ENCODE peak calls at places on chromosome 14, in five cellular contexts. D, A, P, L and H are unnamed samples.

GRCh38 chr14:28142400-28143015 is 624.1 kb upstream of the FOXG1 start:
- DNase-seq in P (no peak), L (no peak), D (no peak), A (no peak), H (no peak)

GRCh38 chr14:71658261-71658860 is 273.9 kb upstream of the RGS6 start:
- DNase-seq in L (no peak), D (peak), A (no peak), P (no peak), H (no peak)

GRCh38 chr14:28398501-28398900 is 368.1 kb upstream of the FOXG1 start:
- DNase-seq in A (no peak), L (no peak), P (no peak), D (no peak), H (no peak)

GRCh38 chr14:60723218-60724079 is 702 bp downstream of the SIX4 start:
- DNase-seq in A (peak), P (peak), D (peak), L (peak), H (peak)

GRCh38 chr14:52018252-52018651 is 28.9 kb downstream of the RTRAF start:
- DNase-seq in D (no peak), P (no peak), A (no peak), L (no peak), H (peak)

GRCh38 chr14:23694085-23694975 is 58.2 kb downstream of the DHRS2 start:
- DNase-seq in A (no peak), P (no peak), D (peak), L (no peak), H (no peak)

GRCh38 chr14:100116134-100116533 is 43.3 kb downstream of the DEGS2 start:
- DNase-seq in A (no peak), D (no peak), P (peak), L (no peak), H (no peak)

GRCh38 chr14:103001651-103002396 is 55.5 kb downstream of the CDC42BPB start:
- DNase-seq in D (no peak), A (no peak), P (no peak), L (no peak), H (no peak)

GRCh38 chr14:92914087-92914656 is 8.8 kb upstream of the CHGA start:
- DNase-seq in L (no peak), D (peak), A (no peak), P (no peak), H (no peak)

GRCh38 chr14:22821193-22822016 is 6.2 kb upstream of the SLC7A7 start:
- DNase-seq in A (no peak), P (no peak), D (no peak), L (no peak), H (no peak)

GRCh38 chr14:31229638-31230229 is 22.1 kb upstream of the HECTD1 start:
- DNase-seq in D (peak), P (peak), A (peak), L (no peak), H (peak)

GRCh38 chr14:70594461-70594860 is 6.0 kb downstream of the MED6 start:
- DNase-seq in D (no peak), P (no peak), L (no peak), A (no peak), H (no peak)

GRCh38 chr14:102138535-102138934 is 1.2 kb upstream of the WDR20 start:
- DNase-seq in L (no peak), P (no peak), D (no peak), A (no peak), H (no peak)

GRCh38 chr14:49939884-49940510 is 47.1 kb downstream of the ARF6 start:
- DNase-seq in P (no peak), D (no peak), A (no peak), L (no peak), H (no peak)

GRCh38 chr14:99542566-99542965 is 61.4 kb downstream of the CCNK start:
- DNase-seq in P (no peak), L (no peak), D (no peak), A (no peak), H (no peak)

GRCh38 chr14:75373616-75374015 is 54.2 kb upstream of the JDP2 start:
- DNase-seq in A (no peak), L (no peak), D (no peak), P (no peak), H (no peak)

GRCh38 chr14:104707629-104708595 is 16.1 kb upstream of the ADSS1 start:
- DNase-seq in P (no peak), A (no peak), D (no peak), L (no peak), H (no peak)

GRCh38 chr14:74954232-74954946 is 1.0 kb downstream of the PGF start:
- DNase-seq in A (no peak), P (peak), L (no peak), D (no peak), H (no peak)

GRCh38 chr14:32444262-32444661 is 115.2 kb downstream of the AKAP6 start:
- DNase-seq in P (no peak), L (no peak), D (no peak), A (no peak), H (no peak)

GRCh38 chr14:60805881-60806569 is 71.5 kb downstream of the MNAT1 start:
- DNase-seq in P (no peak), A (no peak), D (peak), L (no peak), H (peak)

GRCh38 chr14:32620724-32621123 is 291.6 kb downstream of the AKAP6 start:
- DNase-seq in P (no peak), L (no peak), D (peak), A (no peak), H (no peak)

GRCh38 chr14:88452231-88452630 is 66.8 kb downstream of the SPATA7 start:
- DNase-seq in P (no peak), A (no peak), L (no peak), D (no peak), H (no peak)

GRCh38 chr14:74620497-74620921 is 8.5 kb upstream of the LTBP2 start:
- DNase-seq in D (peak), A (no peak), P (no peak), L (no peak), H (peak)

GRCh38 chr14:32230695-32231280 is 27.7 kb upstream of the RNU6-8 start:
- DNase-seq in L (no peak), A (no peak), D (peak), P (no peak), H (peak)

GRCh38 chr14:51210594-51210993 is 29.5 kb upstream of the TMX1 start:
- DNase-seq in D (no peak), P (no peak), L (no peak), A (no peak), H (no peak)

GRCh38 chr14:28308727-28309126 is 457.9 kb upstream of the FOXG1 start:
- DNase-seq in L (no peak), A (no peak), P (no peak), D (no peak), H (no peak)

GRCh38 chr14:80213602-80214001 is 2.3 kb upstream of the DIO2 start:
- DNase-seq in P (no peak), L (no peak), A (peak), D (peak), H (peak)

GRCh38 chr14:53391631-53392030 is 238.5 kb upstream of the DDHD1 start:
- DNase-seq in L (no peak), D (peak), A (no peak), P (no peak), H (peak)

GRCh38 chr14:71460091-71460490 is 472.1 kb upstream of the RGS6 start:
- DNase-seq in A (no peak), P (no peak), D (no peak), L (no peak), H (no peak)

GRCh38 chr14:104389326-104390220 is 190.0 kb upstream of the C14orf180 start:
- DNase-seq in D (no peak), A (peak), P (peak), L (no peak), H (no peak)

GRCh38 chr14:102235275-102235897 is 69.6 kb downstream of the MOK start:
- DNase-seq in L (no peak), D (peak), A (peak), P (peak), H (peak)

GRCh38 chr14:100764716-100765115 is 38.0 kb downstream of the DLK1 start:
- DNase-seq in A (no peak), P (peak), D (no peak), L (no peak), H (no peak)

GRCh38 chr14:29800961-29801360 is 126.7 kb downstream of the PRKD1 start:
- DNase-seq in P (no peak), A (no peak), D (no peak), L (no peak), H (no peak)
- TF ChIP-seq CTCF in P (no peak), A (no peak), D (no peak), L (no peak), H (peak)

DNA sequence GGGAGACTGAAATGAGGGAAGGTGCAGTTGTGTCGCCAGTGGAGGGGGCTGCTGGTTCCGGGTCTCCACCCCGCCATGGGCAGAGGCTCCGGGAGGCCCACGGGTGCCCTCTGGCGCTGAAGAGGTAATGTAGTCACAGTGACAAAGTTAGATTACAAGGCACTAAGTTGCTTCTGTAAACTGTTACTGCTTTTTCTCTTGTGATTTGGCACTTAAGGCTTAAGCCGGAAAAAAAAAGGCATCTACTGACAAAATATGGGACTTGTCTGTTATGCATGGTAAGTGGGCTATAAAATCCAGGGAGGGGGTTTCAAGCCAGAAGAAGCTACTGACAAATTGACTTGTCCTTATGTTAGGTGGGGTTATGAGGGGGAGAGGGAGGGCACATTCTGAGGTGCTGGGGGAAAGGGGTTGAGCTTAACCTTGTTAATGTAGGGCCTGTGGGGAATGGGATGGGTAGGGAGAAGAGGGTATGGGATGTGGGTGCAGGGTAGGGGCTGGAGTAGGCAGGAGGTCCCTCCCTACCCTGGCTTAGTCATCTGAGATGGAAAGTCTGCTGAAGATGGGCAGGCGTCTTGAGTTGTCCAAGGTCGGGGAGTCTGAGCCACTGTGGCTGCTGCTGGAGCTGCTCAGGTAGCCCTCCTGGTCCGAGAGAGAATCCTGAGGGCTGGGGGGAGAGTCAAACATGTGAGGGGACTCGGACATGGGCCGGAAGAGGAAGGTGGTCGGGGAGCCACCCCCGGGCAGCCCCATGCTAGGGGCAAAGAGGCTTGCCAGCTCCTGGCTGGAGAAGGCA is 3.7 kb downstream of the ZFP36L1 start:
- DNase-seq in L (peak), D (peak), A (peak), P (peak), H (peak)
- TF ChIP-seq CTCF in L (peak), D (peak), A (peak), P (peak), H (peak)

GRCh38 chr14:65034021-65034420 is 47.3 kb downstream of the FNTB start:
- DNase-seq in D (no peak), L (no peak), A (no peak), P (no peak), H (no peak)
- TF ChIP-seq CTCF in D (no peak), L (no peak), A (no peak), P (no peak), H (no peak)

DNA sequence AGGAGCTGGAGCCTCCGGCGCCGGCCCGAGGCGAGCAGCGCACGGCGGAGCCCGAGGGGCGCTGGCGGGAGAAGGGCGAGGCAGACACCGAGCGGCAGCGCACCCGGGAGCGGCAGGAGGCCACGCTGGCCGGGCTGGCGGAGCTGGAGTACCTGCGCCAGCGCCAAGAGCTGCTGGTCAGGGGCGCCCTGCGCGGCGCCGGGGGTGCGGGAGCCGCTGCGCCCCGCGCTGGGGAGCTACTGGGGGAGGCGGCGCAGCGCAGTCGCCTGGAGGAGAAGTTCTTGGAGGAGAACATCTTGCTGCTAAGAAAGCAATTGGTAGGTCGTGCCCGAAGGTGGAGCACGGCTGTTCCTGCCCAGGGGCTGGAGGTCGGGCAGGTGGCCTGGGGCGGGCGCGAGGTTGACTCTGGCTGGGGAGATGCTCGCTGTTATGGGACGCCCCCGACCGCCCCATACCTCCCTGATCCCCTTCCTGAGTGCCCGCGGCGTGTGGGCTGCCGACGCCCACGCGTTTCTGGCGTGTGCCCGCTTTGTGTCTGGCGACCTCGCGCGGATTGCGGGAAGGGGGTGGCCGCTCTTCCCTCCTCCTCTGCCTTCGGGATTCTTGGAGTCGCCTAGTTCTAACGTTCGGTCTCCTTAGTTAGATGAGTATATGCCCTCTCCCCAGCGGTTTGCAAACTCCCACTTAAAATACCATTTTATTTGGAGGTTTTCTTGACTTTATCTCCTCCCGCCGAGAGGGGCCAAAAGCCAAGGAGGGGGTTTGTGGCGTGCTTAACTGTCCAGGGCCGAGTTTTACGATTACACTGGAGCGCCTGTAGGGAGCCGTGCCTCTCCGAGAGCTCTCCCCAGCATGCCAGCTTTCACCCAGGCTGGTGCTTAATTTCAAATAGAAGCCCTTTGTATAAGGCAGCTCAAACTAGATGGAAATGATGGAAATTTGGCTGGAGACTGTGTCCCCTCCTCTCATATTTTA is 756 bp downstream of the DACT1 start:
- DNase-seq in A (no peak), L (peak), P (peak), D (peak), H (peak)
- TF ChIP-seq CTCF in A (no peak), L (no peak), P (no peak), D (no peak), H (no peak)

DNA sequence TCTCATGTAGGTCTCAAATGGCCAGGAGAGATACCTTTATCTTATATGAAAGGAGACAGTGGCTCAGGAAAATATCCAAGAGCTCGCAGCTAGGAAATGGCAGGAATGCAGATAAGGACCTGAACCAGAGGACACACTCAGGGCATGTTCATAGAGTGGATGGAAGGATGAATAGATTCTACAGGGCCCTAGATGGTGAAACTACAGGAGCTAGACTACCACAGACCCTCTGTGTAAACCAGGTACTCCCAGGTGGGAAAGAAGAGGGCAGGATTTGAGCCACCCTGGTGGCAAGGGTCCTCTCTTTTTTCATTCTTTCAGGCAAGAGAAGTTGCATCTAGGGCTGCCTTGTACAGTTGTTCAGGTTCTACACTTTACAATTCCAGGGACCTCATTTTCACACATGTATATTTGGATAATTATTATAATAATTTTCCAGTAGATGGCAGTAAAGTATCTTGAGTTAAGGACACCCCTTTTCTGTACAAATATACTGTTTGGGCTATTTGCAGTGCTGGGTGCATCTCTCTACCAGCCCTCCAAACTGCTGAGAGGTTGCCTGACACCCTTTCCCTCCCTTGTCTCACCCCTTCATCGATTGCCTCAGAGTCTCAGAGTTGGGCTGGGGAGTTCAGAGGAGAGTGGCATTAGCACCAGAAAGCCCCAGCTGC is 10.5 kb upstream of the ZDHHC22 start:
- DNase-seq in A (no peak), P (no peak), D (peak), L (no peak), H (peak)
- TF ChIP-seq CTCF in A (peak), P (peak), D (peak), L (no peak), H (peak)

DNA sequence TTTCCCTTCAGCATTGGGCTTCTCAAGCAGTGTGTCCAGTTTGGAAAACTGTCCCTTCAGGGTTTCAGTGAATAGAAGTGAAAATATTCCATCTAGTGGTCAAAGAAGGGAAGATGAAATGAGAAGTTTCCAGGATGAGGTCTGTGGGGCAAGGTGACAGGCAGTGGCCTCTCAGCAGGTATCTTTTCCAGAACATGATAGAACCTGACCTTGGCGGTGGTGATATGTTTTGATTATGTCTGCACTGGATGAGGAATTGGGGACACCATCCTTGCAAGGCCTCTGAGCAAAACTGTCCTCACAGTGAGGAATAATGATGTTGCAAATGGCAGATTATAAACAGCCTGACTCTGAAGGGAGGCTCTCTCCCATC is 4.7 kb downstream of the GPX2 start:
- DNase-seq in L (no peak), D (peak), A (peak), P (no peak), H (no peak)
- TF ChIP-seq CTCF in L (no peak), D (peak), A (peak), P (peak), H (peak)